ENCODE peak calls at places on chromosomes 13 and 19, in seven cellular contexts. W is breast epithelium, J is Panc1, C is GM23338, L is K562, F is transverse colon, M is stomach. G is an unnamed sample. For H3K4me1, the result is how much of the 10 kb centered on the place peaks cover.

GRCh38 chr13:77460195-77460594 is 75.3 kb upstream of the SCEL start:
- DNase-seq in W (no peak), J (no peak), C (no peak), L (no peak), F (no peak), M (peak), G (no peak)

GRCh38 chr19:13082192-13083007 is 20.3 kb downstream of the LYL1 start:
- DNase-seq in W (no peak), J (no peak), C (peak), L (peak), F (no peak), M (no peak), G (no peak)

GRCh38 chr13:31436478-31436877 is 236.7 kb downstream of the B3GLCT start:
- DNase-seq in W (no peak), J (no peak), C (no peak), L (no peak), F (no peak), M (no peak), G (no peak)

GRCh38 chr13:29994911-29995601 is 144.6 kb upstream of the UBL3 start:
- DNase-seq in W (no peak), J (no peak), C (no peak), L (no peak), F (no peak), M (no peak), G (no peak)

GRCh38 chr13:59461411-59461810 is 702.3 kb downstream of the DIAPH3 start:
- DNase-seq in W (no peak), J (no peak), C (no peak), L (peak), F (no peak), M (no peak), G (no peak)

GRCh38 chr19:743168-743687 is 7.7 kb upstream of the MISP start:
- DNase-seq in W (no peak), J (no peak), C (peak), L (no peak), F (peak), M (peak), G (no peak)

GRCh38 chr13:76885203-76886004 is 801 bp downstream of the KCTD12 start:
- DNase-seq in W (peak), J (no peak), C (peak), L (peak), F (peak), M (peak), G (peak)

GRCh38 chr13:90518398-90518797 is 829.1 kb upstream of the MIR17HG start:
- DNase-seq in W (no peak), J (no peak), C (no peak), L (no peak), F (no peak), M (no peak), G (no peak)

GRCh38 chr13:41608779-41609178 is 151.4 kb downstream of the RGCC start:
- DNase-seq in W (no peak), J (no peak), C (no peak), L (no peak), F (no peak), M (no peak), G (no peak)

GRCh38 chr19:51549533-51550324 is 18.3 kb upstream of the SIGLEC6 start:
- DNase-seq in W (no peak), J (no peak), C (no peak), L (peak), F (no peak), M (no peak), G (no peak)

GRCh38 chr19:41755328-41755913 is at the start of gene CEACAM6:
- DNase-seq in W (no peak), J (no peak), C (peak), L (no peak), F (peak), M (no peak), G (no peak)

GRCh38 chr19:18562086-18562485 is 4.4 kb downstream of the KXD1 start:
- DNase-seq in W (no peak), J (no peak), C (no peak), L (no peak), F (no peak), M (no peak), G (no peak)

GRCh38 chr19:36392916-36393673 is 14.1 kb upstream of the ZFP14 start:
- DNase-seq in W (no peak), J (no peak), C (peak), L (no peak), F (no peak), M (no peak), G (no peak)

GRCh38 chr19:7597689-7598088 is 2.0 kb downstream of the CAMSAP3 start:
- DNase-seq in W (no peak), J (no peak), C (no peak), L (no peak), F (no peak), M (peak), G (no peak)

GRCh38 chr13:46648166-46648607 is 95.2 kb downstream of the LRCH1 start:
- DNase-seq in W (no peak), J (no peak), C (peak), L (no peak), F (peak), M (peak), G (peak)

GRCh38 chr19:18683955-18684641 is 618 bp downstream of the CRTC1 start:
- DNase-seq in W (no peak), J (no peak), C (no peak), L (no peak), F (no peak), M (no peak), G (no peak)

GRCh38 chr19:21571316-21571715 is 65.9 kb downstream of the ZNF429 start:
- DNase-seq in W (no peak), J (no peak), C (no peak), L (no peak), F (no peak), M (no peak), G (no peak)
- H3K27ac ChIP-seq in W (no peak), J (no peak), C (no peak), L (no peak), F (no peak), M (no peak), G (no peak)

GRCh38 chr19:2249880-2250764 is 999 bp downstream of the AMH start:
- DNase-seq in W (no peak), J (no peak), C (peak), L (no peak), F (no peak), M (no peak), G (no peak)
- TF ChIP-seq POLR2AphosphoS5 in W (no peak), J (peak), C (no peak), L (no peak), F (no peak), M (no peak), G (peak)

DNA sequence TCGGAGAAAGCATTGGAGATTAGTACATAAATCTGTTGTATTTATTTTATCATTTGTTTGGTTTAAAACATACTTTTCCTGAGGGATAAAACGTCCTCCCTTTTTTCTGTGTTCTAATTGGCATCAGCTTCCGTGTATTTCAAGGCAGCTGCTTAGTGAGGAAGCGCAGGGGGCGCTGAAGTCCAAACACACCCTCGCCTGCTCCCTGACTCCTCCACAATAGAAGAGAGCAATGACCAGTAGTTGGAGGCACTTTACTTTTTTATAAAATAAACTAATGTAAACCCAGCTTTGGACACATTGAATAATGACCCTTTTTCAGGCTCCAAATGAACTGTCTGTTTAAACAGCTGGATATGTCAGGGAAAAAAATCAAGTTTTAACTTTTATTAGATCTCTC is 79.9 kb downstream of the RNASEH2B start:
- DNase-seq in W (no peak), J (no peak), C (peak), L (no peak), F (no peak), M (no peak), G (no peak)
- H3K4me1 ChIP-seq in W (under half), J (under half), C (under half), L (under half), F (under half), M (under half), G (under half)

GRCh38 chr19:15562861-15563260 is 52.2 kb upstream of the CYP4F8 start:
- DNase-seq in W (peak), J (no peak), C (no peak), L (no peak), F (no peak), M (no peak), G (no peak)
- H3K27ac ChIP-seq in W (peak), J (no peak), C (no peak), L (no peak), F (no peak), M (no peak), G (no peak)

GRCh38 chr19:47232422-47233211 is 1.6 kb upstream of the BBC3 start:
- DNase-seq in W (no peak), J (no peak), C (no peak), L (no peak), F (peak), M (no peak), G (no peak)
- TF ChIP-seq POLR2AphosphoS5 in W (no peak), J (no peak), C (no peak), L (no peak), F (peak), M (peak), G (no peak)

DNA sequence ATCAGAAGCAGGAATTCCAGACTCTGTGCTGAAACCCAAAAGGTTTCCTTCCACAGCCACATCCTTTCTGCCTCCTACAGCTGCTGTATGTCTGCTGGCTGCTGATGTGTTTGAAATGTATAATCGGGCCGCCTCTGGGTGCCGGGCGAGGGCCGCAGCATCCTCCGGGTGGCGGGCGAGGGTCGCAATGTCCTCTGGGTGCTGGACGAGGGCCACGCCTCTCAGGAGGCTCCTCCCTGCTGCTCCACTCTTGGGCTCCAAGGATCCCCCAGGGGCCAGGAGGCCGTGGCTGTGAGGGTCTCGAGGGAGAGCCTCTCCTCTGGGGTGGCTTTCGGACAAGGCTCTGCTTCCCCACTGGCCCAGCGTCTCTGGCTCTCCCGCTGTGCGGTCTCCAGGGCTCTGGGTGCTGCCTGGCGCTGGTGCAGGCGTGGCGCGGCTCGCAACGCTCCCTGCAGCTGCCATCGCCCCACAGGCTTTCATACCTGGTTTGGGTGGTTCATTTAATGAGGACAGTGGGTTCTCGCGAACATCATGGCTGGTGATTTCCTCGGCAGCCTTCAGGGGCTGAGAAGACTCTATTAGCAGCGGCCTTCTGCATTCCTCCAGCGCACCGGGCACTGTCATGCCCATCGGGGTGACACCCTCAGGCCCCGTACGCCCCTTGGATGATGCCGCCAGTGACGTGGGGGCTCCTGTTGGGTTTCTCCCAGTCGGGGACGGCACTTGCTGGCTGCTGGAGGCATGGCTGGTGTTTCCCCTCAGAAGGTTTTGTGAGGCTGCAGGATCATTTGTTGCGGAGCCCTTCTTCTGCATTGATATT is 41.8 kb upstream of the GRTP1 start:
- DNase-seq in W (no peak), J (no peak), C (no peak), L (peak), F (no peak), M (no peak), G (peak)
- H3K4me1 ChIP-seq in W (under half), J (under half), C (under half), L (half or more), F (under half), M (under half), G (under half)